ENCODE peak calls at places on chromosomes 2 and 18, in six cellular contexts. J is frontal cortex; U is activated T-helper 1 cell treated with anti-CD3 and anti-CD28 coated beads, Interleukin-2, amount 50 U/mL, for 16 hours; S is HS-5; T is endothelial cell; W is lower lobe of right lung. B is an unnamed sample.

GRCh38 chr2:169877406-169877805 is 50.2 kb downstream of the UBR3 start:
- DNase-seq in W (no peak), J (no peak), S (no peak), T (no peak), U (no peak), B (no peak)

GRCh38 chr2:217864960-217865359 is 137.8 kb downstream of the TNS1 start:
- DNase-seq in U (no peak), J (no peak), T (no peak), S (no peak), W (no peak), B (no peak)

GRCh38 chr2:219073413-219074129 is 12.8 kb upstream of the IHH start:
- DNase-seq in W (no peak), J (no peak), T (peak), U (no peak), S (peak), B (no peak)

GRCh38 chr2:76711490-76711889 is 810.7 kb downstream of the LRRTM4 start:
- DNase-seq in W (no peak), J (no peak), U (no peak), S (no peak), T (no peak), B (no peak)

GRCh38 chr2:10233131-10234012 is 69.3 kb upstream of the HPCAL1 start:
- DNase-seq in J (no peak), T (no peak), W (peak), U (no peak), S (no peak), B (no peak)

GRCh38 chr2:239295377-239296019 is 105.3 kb downstream of the HDAC4 start:
- DNase-seq in T (no peak), W (no peak), J (no peak), U (no peak), S (no peak), B (no peak)

GRCh38 chr2:208047840-208048239 is 22.5 kb upstream of the PLEKHM3 start:
- DNase-seq in U (no peak), J (no peak), W (no peak), T (no peak), S (no peak), B (no peak)

GRCh38 chr18:60676807-60677206 is 304.2 kb upstream of the MC4R start:
- DNase-seq in T (no peak), S (no peak), J (no peak), W (no peak), U (no peak), B (no peak)

GRCh38 chr2:205002390-205002789 is 457.1 kb downstream of the PARD3B start:
- DNase-seq in W (no peak), U (no peak), T (no peak), S (no peak), J (no peak), B (no peak)

GRCh38 chr18:5943514-5943913 is 48.2 kb upstream of the TMEM200C start:
- DNase-seq in T (no peak), W (no peak), S (no peak), U (no peak), J (no peak), B (no peak)

GRCh38 chr2:57399061-57399460 is 647.5 kb upstream of the VRK2 start:
- DNase-seq in U (no peak), J (no peak), W (no peak), T (no peak), S (no peak), B (no peak)

GRCh38 chr2:5914831-5915611 is 222.8 kb downstream of the SOX11 start:
- DNase-seq in S (no peak), W (no peak), T (peak), J (no peak), U (no peak), B (no peak)

GRCh38 chr2:236657215-236657614 is 87.6 kb downstream of the ACKR3 start:
- DNase-seq in J (no peak), U (no peak), W (no peak), S (no peak), T (no peak), B (no peak)

GRCh38 chr2:104690255-104690999 is 163.5 kb upstream of the POU3F3 start:
- DNase-seq in S (no peak), J (no peak), W (no peak), T (no peak), U (no peak), B (no peak)

GRCh38 chr2:205495819-205496218 is 186.5 kb upstream of the NRP2 start:
- DNase-seq in S (peak), J (no peak), T (no peak), W (no peak), U (no peak), B (no peak)

GRCh38 chr18:65988371-65988770 is 237.6 kb downstream of the CDH7 start:
- DNase-seq in T (no peak), W (no peak), U (no peak), S (no peak), J (no peak), B (no peak)

GRCh38 chr2:236338495-236339184 is 74.4 kb upstream of the ASB18 start:
- DNase-seq in S (no peak), J (no peak), U (no peak), T (peak), W (peak), B (no peak)

GRCh38 chr2:172107690-172108586 is 5.2 kb upstream of the DLX2 start:
- DNase-seq in W (no peak), S (no peak), U (no peak), J (no peak), T (no peak), B (no peak)

GRCh38 chr2:105376789-105377231 is 22.0 kb downstream of the FHL2 start:
- DNase-seq in J (no peak), U (no peak), S (no peak), W (no peak), T (no peak), B (no peak)

GRCh38 chr2:150191349-150191748 is 296.1 kb downstream of the RND3 start:
- DNase-seq in W (no peak), U (no peak), S (peak), J (no peak), T (no peak), B (no peak)

GRCh38 chr2:162582357-162582798 is 238.4 kb downstream of the GCA start:
- DNase-seq in T (no peak), J (no peak), S (no peak), U (no peak), W (no peak), B (no peak)

GRCh38 chr2:70767699-70768584 is at the start of gene ADD2:
- DNase-seq in T (peak), S (no peak), J (peak), W (peak), U (no peak), B (peak)

GRCh38 chr2:120798569-120799215 is 63.0 kb downstream of the GLI2 start:
- DNase-seq in U (no peak), T (no peak), W (no peak), J (no peak), S (no peak), B (no peak)

GRCh38 chr2:135637456-135638087 is 104.1 kb upstream of the UBXN4 start:
- DNase-seq in T (no peak), W (no peak), S (no peak), U (no peak), J (no peak), B (no peak)

GRCh38 chr2:40554665-40555294 is 102.9 kb upstream of the SLC8A1 start:
- DNase-seq in U (no peak), J (no peak), W (peak), T (peak), S (no peak), B (no peak)

GRCh38 chr2:84319566-84319965 is 139.5 kb downstream of the SUCLG1 start:
- DNase-seq in U (no peak), S (no peak), J (no peak), W (no peak), T (no peak), B (no peak)

GRCh38 chr2:240397924-240398611 is 37.4 kb upstream of the GPC1 start:
- DNase-seq in U (no peak), S (no peak), J (no peak), T (peak), W (peak), B (no peak)

GRCh38 chr2:74441690-74442482 is at the start of gene RTKN:
- DNase-seq in J (no peak), S (no peak), T (peak), W (peak), U (no peak), B (no peak)

GRCh38 chr2:128448331-128449225 is 129.9 kb upstream of the HS6ST1 start:
- DNase-seq in T (no peak), J (no peak), S (no peak), U (no peak), W (no peak), B (no peak)

GRCh38 chr2:170930132-170931109 is 1.4 kb downstream of the GORASP2 start:
- DNase-seq in J (no peak), W (no peak), S (no peak), U (no peak), T (peak), B (no peak)

GRCh38 chr2:159904127-159904564 is 106.1 kb upstream of the CD302 start:
- DNase-seq in J (peak), T (no peak), S (no peak), U (peak), W (no peak), B (no peak)

GRCh38 chr2:69296421-69296820 is 90.6 kb downstream of the GFPT1 start:
- DNase-seq in J (no peak), T (no peak), S (no peak), W (no peak), U (no peak), B (no peak)

GRCh38 chr2:2321250-2321545 is 9.9 kb downstream of the MYT1L start:
- DNase-seq in T (no peak), J (no peak), S (no peak), W (no peak), U (no peak), B (no peak)

GRCh38 chr2:231557571-231558217 is 27.4 kb upstream of the NMUR1 start:
- DNase-seq in U (peak), W (peak), J (peak), S (peak), T (peak), B (peak)

GRCh38 chr2:15718103-15718943 is 126.7 kb downstream of the DDX1 start:
- DNase-seq in W (no peak), S (no peak), T (no peak), J (no peak), U (no peak), B (no peak)

GRCh38 chr2:210963386-210963785 is 407.0 kb downstream of the CPS1 start:
- DNase-seq in U (no peak), S (no peak), W (no peak), T (no peak), J (no peak), B (no peak)

GRCh38 chr2:112162956-112163355 is 24.8 kb downstream of the FBLN7 start:
- DNase-seq in W (no peak), U (no peak), J (no peak), S (no peak), T (no peak), B (no peak)

GRCh38 chr18:48833701-48834394 is 116.9 kb downstream of the SMAD7 start:
- DNase-seq in T (no peak), U (peak), W (peak), J (no peak), S (no peak), B (no peak)

GRCh38 chr2:25482341-25482740 is 140.6 kb upstream of the DNMT3A start:
- DNase-seq in W (no peak), J (no peak), T (no peak), U (no peak), S (no peak), B (no peak)

B was measured in D721Med.